ENCODE peak calls at places on chromosome 21, in five cellular contexts. Q, P, N, K and J are unnamed samples.

GRCh38 chr21:21000576-21001175 is 2.5 kb downstream of the NCAM2 start:
- DNase-seq in Q (no peak), P (no peak), N (no peak), K (no peak), J (no peak)

GRCh38 chr21:18801468-18801867 is 397.9 kb upstream of the TMPRSS15 start:
- DNase-seq in Q (no peak), P (no peak), N (no peak), K (no peak), J (no peak)

GRCh38 chr21:35573472-35574389 is 486.6 kb downstream of the SETD4 start:
- DNase-seq in Q (no peak), P (no peak), N (no peak), K (no peak), J (no peak)

GRCh38 chr21:45235488-45235887 is 52.2 kb downstream of the POFUT2 start:
- DNase-seq in Q (no peak), P (no peak), N (no peak), K (no peak), J (no peak)

GRCh38 chr21:45366476-45366875 is 38.5 kb upstream of the COL18A1 start:
- DNase-seq in Q (no peak), P (no peak), N (no peak), K (no peak), J (no peak)

GRCh38 chr21:18443085-18443484 is 39.5 kb upstream of the TMPRSS15 start:
- DNase-seq in Q (no peak), P (no peak), N (no peak), K (no peak), J (no peak)

GRCh38 chr21:32813265-32813903 is 41.8 kb upstream of the PAXBP1 start:
- DNase-seq in Q (peak; percentile 52), P (no peak), N (no peak), K (no peak), J (no peak)

GRCh38 chr21:27047331-27048314 is 80.7 kb upstream of the ADAMTS5 start:
- DNase-seq in Q (no peak), P (no peak), N (no peak), K (no peak), J (no peak)

GRCh38 chr21:38352536-38353219 is 95.9 kb downstream of the KCNJ15 start:
- DNase-seq in Q (peak; percentile 78), P (no peak), N (peak; percentile 67), K (no peak), J (peak; percentile 59)

GRCh38 chr21:45516071-45516670 is 26.1 kb downstream of the SLC19A1 start:
- DNase-seq in Q (no peak), P (no peak), N (peak; percentile 5), K (no peak), J (no peak)

GRCh38 chr21:44065428-44065827 is 41.8 kb upstream of the PWP2 start:
- DNase-seq in Q (no peak), P (peak; percentile 73), N (no peak), K (peak; percentile 68), J (peak; percentile 52)

GRCh38 chr21:42393443-42393950 is 2.4 kb downstream of the TMPRSS3 start:
- DNase-seq in Q (no peak), P (no peak), N (no peak), K (no peak), J (no peak)

GRCh38 chr21:33843216-33843615 is 72.4 kb downstream of the ATP5PO start:
- DNase-seq in Q (no peak), P (no peak), N (no peak), K (no peak), J (no peak)

GRCh38 chr21:21188513-21189188 is 190.4 kb downstream of the NCAM2 start:
- DNase-seq in Q (no peak), P (no peak), N (no peak), K (no peak), J (no peak)

GRCh38 chr21:16535100-16535418 is 805.3 kb downstream of the USP25 start:
- DNase-seq in Q (peak; percentile 14), P (no peak), N (peak; percentile 91), K (no peak), J (peak; percentile 30)

GRCh38 chr21:31132574-31133242 is 94.4 kb upstream of the KRTAP19-8 start:
- DNase-seq in Q (no peak), P (peak; percentile 47), N (peak; percentile 33), K (peak; percentile 56), J (peak; percentile 43)

GRCh38 chr21:45332415-45332814 is 44.7 kb upstream of the POFUT2 start:
- DNase-seq in Q (no peak), P (no peak), N (no peak), K (no peak), J (no peak)

GRCh38 chr21:27759091-27759659 is 792.3 kb upstream of the ADAMTS5 start:
- DNase-seq in Q (peak; percentile 21), P (no peak), N (peak; percentile 12), K (no peak), J (peak; percentile 47)

GRCh38 chr21:33360871-33361602 is 36.3 kb downstream of the IFNAR1 start:
- DNase-seq in Q (peak; percentile 86), P (peak; percentile 76), N (peak; percentile 77), K (peak; percentile 83), J (peak; percentile 89)

GRCh38 chr21:15054606-15055239 is 10.1 kb downstream of the NRIP1 start:
- DNase-seq in Q (no peak), P (no peak), N (no peak), K (no peak), J (no peak)

GRCh38 chr21:35737899-35738341 is 322.4 kb downstream of the SETD4 start:
- DNase-seq in Q (no peak), P (no peak), N (peak; percentile 13), K (no peak), J (no peak)

GRCh38 chr21:41993744-41994143 is 16.4 kb downstream of the ZBTB21 start:
- DNase-seq in Q (no peak), P (no peak), N (no peak), K (no peak), J (no peak)

GRCh38 chr21:44418108-44418875 is 37.0 kb upstream of the LRRC3 start:
- DNase-seq in Q (no peak), P (no peak), N (peak; percentile 4), K (no peak), J (no peak)

GRCh38 chr21:25986928-25987327 is 183.6 kb downstream of the APP start:
- DNase-seq in Q (no peak), P (no peak), N (no peak), K (no peak), J (no peak)

GRCh38 chr21:35044770-35045538 is 4.1 kb downstream of the RUNX1 start:
- DNase-seq in Q (no peak), P (no peak), N (no peak), K (no peak), J (no peak)

GRCh38 chr21:31265293-31265692 is 78.8 kb downstream of the TIAM1 start:
- DNase-seq in Q (no peak), P (no peak), N (no peak), K (no peak), J (no peak)

GRCh38 chr21:44592446-44593365 is at the start of gene KRTAP10-6:
- DNase-seq in Q (no peak), P (no peak), N (no peak), K (no peak), J (no peak)

GRCh38 chr21:43287111-43287973 is 118.5 kb downstream of the CRYAA start:
- DNase-seq in Q (no peak), P (no peak), N (no peak), K (no peak), J (peak; percentile 60)

GRCh38 chr21:33947451-33948095 is 32.0 kb upstream of the ATP5PO start:
- DNase-seq in Q (peak; percentile 89), P (peak; percentile 64), N (peak; percentile 92), K (peak; percentile 94), J (peak; percentile 83)

GRCh38 chr21:43850728-43851295 is 14.2 kb upstream of the AGPAT3 start:
- DNase-seq in Q (no peak), P (no peak), N (no peak), K (no peak), J (no peak)

GRCh38 chr21:45011911-45012660 is 62.3 kb upstream of the ADARB1 start:
- DNase-seq in Q (peak; percentile 87), P (no peak), N (peak; percentile 8), K (no peak), J (peak; percentile 19)

GRCh38 chr21:38930838-38931237 is 125.1 kb downstream of the ETS2 start:
- DNase-seq in Q (no peak), P (no peak), N (peak; percentile 29), K (no peak), J (no peak)

GRCh38 chr21:26199471-26199870 is 28.9 kb upstream of the APP start:
- DNase-seq in Q (no peak), P (no peak), N (no peak), K (no peak), J (no peak)

GRCh38 chr21:16539041-16539440 is 809.3 kb downstream of the USP25 start:
- DNase-seq in Q (no peak), P (no peak), N (no peak), K (no peak), J (no peak)

GRCh38 chr21:44532165-44532564 is 7.8 kb downstream of the KRTAP10-1 start:
- DNase-seq in Q (no peak), P (no peak), N (no peak), K (no peak), J (peak; percentile 0)

GRCh38 chr21:38181101-38181500 is 75.7 kb upstream of the KCNJ15 start:
- DNase-seq in Q (no peak), P (no peak), N (no peak), K (no peak), J (no peak)

GRCh38 chr21:45073301-45074047 is 906 bp upstream of the ADARB1 start:
- DNase-seq in Q (peak; percentile 58), P (no peak), N (peak; percentile 34), K (no peak), J (peak; percentile 24)

GRCh38 chr21:34157456-34158025 is 84.2 kb downstream of the MRPS6 start:
- DNase-seq in Q (no peak), P (no peak), N (no peak), K (no peak), J (no peak)

GRCh38 chr21:33875026-33875695 is 40.4 kb downstream of the ATP5PO start:
- DNase-seq in Q (no peak), P (no peak), N (no peak), K (no peak), J (no peak)

GRCh38 chr21:15986277-15986676 is 256.5 kb downstream of the USP25 start:
- DNase-seq in Q (no peak), P (no peak), N (no peak), K (no peak), J (no peak)